ENCODE peak calls at places on chromosome 11, in seven cellular contexts. One of them, this sample, is unnamed.

GRCh38 chr11:43649501-43649900 is 31.0 kb upstream of the HSD17B12 start:
- DNase-seq in stimulated activated CD4-positive, alpha-beta T cell treated with anti-CD3 and anti-CD28 coated beads, Interleukin-1b, Interleukin-23, amount 100 ng/mL, for 24 hours: no peak
- DNase-seq in tibial artery: no peak
- DNase-seq in cerebellar cortex: no peak
- DNase-seq in GM04504: no peak
- DNase-seq in NCI-H510A treated with DMSO at 0.1 percent for 48 hours: no peak
- DNase-seq in stimulated activated naive CD8-positive, alpha-beta T cell treated with anti-CD3 and anti-CD28 coated beads, Interleukin-15, amount 100 ng/mL, for 72 hours: no peak
- DNase-seq in this sample: no peak

GRCh38 chr11:27698872-27699241 is 1.4 kb downstream of the BDNF start:
- DNase-seq in stimulated activated CD4-positive, alpha-beta T cell treated with anti-CD3 and anti-CD28 coated beads, Interleukin-1b, Interleukin-23, amount 100 ng/mL, for 24 hours: peak; percentile 42
- DNase-seq in tibial artery: peak; percentile 63
- DNase-seq in cerebellar cortex: peak; percentile 93
- DNase-seq in GM04504: peak; percentile 84
- DNase-seq in NCI-H510A treated with DMSO at 0.1 percent for 48 hours: peak; percentile 15
- DNase-seq in stimulated activated naive CD8-positive, alpha-beta T cell treated with anti-CD3 and anti-CD28 coated beads, Interleukin-15, amount 100 ng/mL, for 72 hours: peak; percentile 62
- DNase-seq in this sample: peak; percentile 60

GRCh38 chr11:1500466-1501420 is 14.2 kb upstream of the MOB2 start:
- DNase-seq in stimulated activated CD4-positive, alpha-beta T cell treated with anti-CD3 and anti-CD28 coated beads, Interleukin-1b, Interleukin-23, amount 100 ng/mL, for 24 hours: no peak
- DNase-seq in tibial artery: peak; percentile 9
- DNase-seq in cerebellar cortex: no peak
- DNase-seq in GM04504: no peak
- DNase-seq in NCI-H510A treated with DMSO at 0.1 percent for 48 hours: no peak
- DNase-seq in stimulated activated naive CD8-positive, alpha-beta T cell treated with anti-CD3 and anti-CD28 coated beads, Interleukin-15, amount 100 ng/mL, for 72 hours: no peak
- DNase-seq in this sample: no peak

GRCh38 chr11:131331546-131331945 is 38.9 kb upstream of the NTM start:
- DNase-seq in stimulated activated CD4-positive, alpha-beta T cell treated with anti-CD3 and anti-CD28 coated beads, Interleukin-1b, Interleukin-23, amount 100 ng/mL, for 24 hours: no peak
- DNase-seq in tibial artery: no peak
- DNase-seq in cerebellar cortex: no peak
- DNase-seq in GM04504: no peak
- DNase-seq in NCI-H510A treated with DMSO at 0.1 percent for 48 hours: no peak
- DNase-seq in stimulated activated naive CD8-positive, alpha-beta T cell treated with anti-CD3 and anti-CD28 coated beads, Interleukin-15, amount 100 ng/mL, for 72 hours: no peak
- DNase-seq in this sample: no peak

GRCh38 chr11:65637794-65638317 is at the start of gene SIPA1:
- DNase-seq in stimulated activated CD4-positive, alpha-beta T cell treated with anti-CD3 and anti-CD28 coated beads, Interleukin-1b, Interleukin-23, amount 100 ng/mL, for 24 hours: peak; percentile 67
- DNase-seq in tibial artery: peak; percentile 51
- DNase-seq in cerebellar cortex: peak; percentile 80
- DNase-seq in GM04504: peak; percentile 80
- DNase-seq in NCI-H510A treated with DMSO at 0.1 percent for 48 hours: no peak
- DNase-seq in stimulated activated naive CD8-positive, alpha-beta T cell treated with anti-CD3 and anti-CD28 coated beads, Interleukin-15, amount 100 ng/mL, for 72 hours: peak; percentile 77
- DNase-seq in this sample: no peak

GRCh38 chr11:128324531-128325141 is 262.7 kb downstream of the ETS1 start:
- DNase-seq in stimulated activated CD4-positive, alpha-beta T cell treated with anti-CD3 and anti-CD28 coated beads, Interleukin-1b, Interleukin-23, amount 100 ng/mL, for 24 hours: no peak
- DNase-seq in tibial artery: no peak
- DNase-seq in cerebellar cortex: no peak
- DNase-seq in GM04504: no peak
- DNase-seq in NCI-H510A treated with DMSO at 0.1 percent for 48 hours: peak; percentile 66
- DNase-seq in stimulated activated naive CD8-positive, alpha-beta T cell treated with anti-CD3 and anti-CD28 coated beads, Interleukin-15, amount 100 ng/mL, for 72 hours: peak; percentile 82
- DNase-seq in this sample: no peak

GRCh38 chr11:20611445-20611844 is 12.0 kb downstream of the SLC6A5 start:
- DNase-seq in stimulated activated CD4-positive, alpha-beta T cell treated with anti-CD3 and anti-CD28 coated beads, Interleukin-1b, Interleukin-23, amount 100 ng/mL, for 24 hours: no peak
- DNase-seq in tibial artery: no peak
- DNase-seq in cerebellar cortex: no peak
- DNase-seq in GM04504: no peak
- DNase-seq in NCI-H510A treated with DMSO at 0.1 percent for 48 hours: no peak
- DNase-seq in stimulated activated naive CD8-positive, alpha-beta T cell treated with anti-CD3 and anti-CD28 coated beads, Interleukin-15, amount 100 ng/mL, for 72 hours: no peak
- DNase-seq in this sample: no peak

GRCh38 chr11:2423157-2424025 is 20.9 kb downstream of the TRPM5 start:
- DNase-seq in stimulated activated CD4-positive, alpha-beta T cell treated with anti-CD3 and anti-CD28 coated beads, Interleukin-1b, Interleukin-23, amount 100 ng/mL, for 24 hours: no peak
- DNase-seq in tibial artery: no peak
- DNase-seq in cerebellar cortex: no peak
- DNase-seq in GM04504: no peak
- DNase-seq in NCI-H510A treated with DMSO at 0.1 percent for 48 hours: no peak
- DNase-seq in stimulated activated naive CD8-positive, alpha-beta T cell treated with anti-CD3 and anti-CD28 coated beads, Interleukin-15, amount 100 ng/mL, for 72 hours: no peak
- DNase-seq in this sample: no peak

GRCh38 chr11:106493751-106494150 is 416.3 kb downstream of the AASDHPPT start:
- DNase-seq in stimulated activated CD4-positive, alpha-beta T cell treated with anti-CD3 and anti-CD28 coated beads, Interleukin-1b, Interleukin-23, amount 100 ng/mL, for 24 hours: no peak
- DNase-seq in tibial artery: no peak
- DNase-seq in cerebellar cortex: no peak
- DNase-seq in GM04504: no peak
- DNase-seq in NCI-H510A treated with DMSO at 0.1 percent for 48 hours: no peak
- DNase-seq in stimulated activated naive CD8-positive, alpha-beta T cell treated with anti-CD3 and anti-CD28 coated beads, Interleukin-15, amount 100 ng/mL, for 72 hours: no peak
- DNase-seq in this sample: no peak

GRCh38 chr11:128862421-128862820 is 4.7 kb downstream of the KCNJ1 start:
- DNase-seq in stimulated activated CD4-positive, alpha-beta T cell treated with anti-CD3 and anti-CD28 coated beads, Interleukin-1b, Interleukin-23, amount 100 ng/mL, for 24 hours: no peak
- DNase-seq in tibial artery: no peak
- DNase-seq in cerebellar cortex: no peak
- DNase-seq in GM04504: no peak
- DNase-seq in NCI-H510A treated with DMSO at 0.1 percent for 48 hours: no peak
- DNase-seq in stimulated activated naive CD8-positive, alpha-beta T cell treated with anti-CD3 and anti-CD28 coated beads, Interleukin-15, amount 100 ng/mL, for 72 hours: no peak
- DNase-seq in this sample: no peak

GRCh38 chr11:107769189-107769588 is 57.3 kb upstream of the SLN start:
- DNase-seq in stimulated activated CD4-positive, alpha-beta T cell treated with anti-CD3 and anti-CD28 coated beads, Interleukin-1b, Interleukin-23, amount 100 ng/mL, for 24 hours: no peak
- DNase-seq in tibial artery: no peak
- DNase-seq in cerebellar cortex: no peak
- DNase-seq in GM04504: peak; percentile 59
- DNase-seq in NCI-H510A treated with DMSO at 0.1 percent for 48 hours: no peak
- DNase-seq in stimulated activated naive CD8-positive, alpha-beta T cell treated with anti-CD3 and anti-CD28 coated beads, Interleukin-15, amount 100 ng/mL, for 72 hours: no peak
- DNase-seq in this sample: no peak

GRCh38 chr11:28176231-28176853 is 68.2 kb downstream of the METTL15 start:
- DNase-seq in stimulated activated CD4-positive, alpha-beta T cell treated with anti-CD3 and anti-CD28 coated beads, Interleukin-1b, Interleukin-23, amount 100 ng/mL, for 24 hours: no peak
- DNase-seq in tibial artery: no peak
- DNase-seq in cerebellar cortex: no peak
- DNase-seq in GM04504: no peak
- DNase-seq in NCI-H510A treated with DMSO at 0.1 percent for 48 hours: no peak
- DNase-seq in stimulated activated naive CD8-positive, alpha-beta T cell treated with anti-CD3 and anti-CD28 coated beads, Interleukin-15, amount 100 ng/mL, for 72 hours: no peak
- DNase-seq in this sample: no peak

GRCh38 chr11:7245341-7245740 is 6.4 kb upstream of the SYT9 start:
- DNase-seq in stimulated activated CD4-positive, alpha-beta T cell treated with anti-CD3 and anti-CD28 coated beads, Interleukin-1b, Interleukin-23, amount 100 ng/mL, for 24 hours: no peak
- DNase-seq in tibial artery: no peak
- DNase-seq in cerebellar cortex: no peak
- DNase-seq in GM04504: no peak
- DNase-seq in NCI-H510A treated with DMSO at 0.1 percent for 48 hours: no peak
- DNase-seq in stimulated activated naive CD8-positive, alpha-beta T cell treated with anti-CD3 and anti-CD28 coated beads, Interleukin-15, amount 100 ng/mL, for 72 hours: no peak
- DNase-seq in this sample: no peak

GRCh38 chr11:88779551-88779950 is 286.2 kb downstream of the GRM5 start:
- DNase-seq in stimulated activated CD4-positive, alpha-beta T cell treated with anti-CD3 and anti-CD28 coated beads, Interleukin-1b, Interleukin-23, amount 100 ng/mL, for 24 hours: no peak
- DNase-seq in tibial artery: no peak
- DNase-seq in cerebellar cortex: no peak
- DNase-seq in GM04504: peak; percentile 19
- DNase-seq in NCI-H510A treated with DMSO at 0.1 percent for 48 hours: no peak
- DNase-seq in stimulated activated naive CD8-positive, alpha-beta T cell treated with anti-CD3 and anti-CD28 coated beads, Interleukin-15, amount 100 ng/mL, for 72 hours: no peak
- DNase-seq in this sample: no peak

GRCh38 chr11:129866328-129866727 is 29.1 kb downstream of the NFRKB start:
- DNase-seq in stimulated activated CD4-positive, alpha-beta T cell treated with anti-CD3 and anti-CD28 coated beads, Interleukin-1b, Interleukin-23, amount 100 ng/mL, for 24 hours: no peak
- DNase-seq in tibial artery: no peak
- DNase-seq in cerebellar cortex: no peak
- DNase-seq in GM04504: no peak
- DNase-seq in NCI-H510A treated with DMSO at 0.1 percent for 48 hours: no peak
- DNase-seq in stimulated activated naive CD8-positive, alpha-beta T cell treated with anti-CD3 and anti-CD28 coated beads, Interleukin-15, amount 100 ng/mL, for 72 hours: no peak
- DNase-seq in this sample: no peak

GRCh38 chr11:116913000-116913399 is 75.6 kb upstream of the APOA1 start:
- DNase-seq in stimulated activated CD4-positive, alpha-beta T cell treated with anti-CD3 and anti-CD28 coated beads, Interleukin-1b, Interleukin-23, amount 100 ng/mL, for 24 hours: no peak
- DNase-seq in tibial artery: no peak
- DNase-seq in cerebellar cortex: no peak
- DNase-seq in GM04504: peak; percentile 42
- DNase-seq in NCI-H510A treated with DMSO at 0.1 percent for 48 hours: no peak
- DNase-seq in stimulated activated naive CD8-positive, alpha-beta T cell treated with anti-CD3 and anti-CD28 coated beads, Interleukin-15, amount 100 ng/mL, for 72 hours: no peak
- DNase-seq in this sample: no peak

GRCh38 chr11:78870655-78871054 is 296.0 kb upstream of the NARS2 start:
- DNase-seq in stimulated activated CD4-positive, alpha-beta T cell treated with anti-CD3 and anti-CD28 coated beads, Interleukin-1b, Interleukin-23, amount 100 ng/mL, for 24 hours: no peak
- DNase-seq in tibial artery: no peak
- DNase-seq in cerebellar cortex: no peak
- DNase-seq in GM04504: no peak
- DNase-seq in NCI-H510A treated with DMSO at 0.1 percent for 48 hours: no peak
- DNase-seq in stimulated activated naive CD8-positive, alpha-beta T cell treated with anti-CD3 and anti-CD28 coated beads, Interleukin-15, amount 100 ng/mL, for 72 hours: no peak
- DNase-seq in this sample: no peak

GRCh38 chr11:2896047-2896446 is 10.5 kb upstream of the CDKN1C start:
- DNase-seq in stimulated activated CD4-positive, alpha-beta T cell treated with anti-CD3 and anti-CD28 coated beads, Interleukin-1b, Interleukin-23, amount 100 ng/mL, for 24 hours: no peak
- DNase-seq in tibial artery: no peak
- DNase-seq in cerebellar cortex: no peak
- DNase-seq in GM04504: no peak
- DNase-seq in NCI-H510A treated with DMSO at 0.1 percent for 48 hours: no peak
- DNase-seq in stimulated activated naive CD8-positive, alpha-beta T cell treated with anti-CD3 and anti-CD28 coated beads, Interleukin-15, amount 100 ng/mL, for 72 hours: no peak
- DNase-seq in this sample: no peak

GRCh38 chr11:44943118-44943517 is 7.6 kb downstream of the TP53I11 start:
- DNase-seq in stimulated activated CD4-positive, alpha-beta T cell treated with anti-CD3 and anti-CD28 coated beads, Interleukin-1b, Interleukin-23, amount 100 ng/mL, for 24 hours: no peak
- DNase-seq in tibial artery: peak; percentile 35
- DNase-seq in cerebellar cortex: no peak
- DNase-seq in GM04504: no peak
- DNase-seq in NCI-H510A treated with DMSO at 0.1 percent for 48 hours: no peak
- DNase-seq in stimulated activated naive CD8-positive, alpha-beta T cell treated with anti-CD3 and anti-CD28 coated beads, Interleukin-15, amount 100 ng/mL, for 72 hours: no peak
- DNase-seq in this sample: no peak

GRCh38 chr11:95767498-95767897 is 22.1 kb downstream of the FAM76B start:
- DNase-seq in stimulated activated CD4-positive, alpha-beta T cell treated with anti-CD3 and anti-CD28 coated beads, Interleukin-1b, Interleukin-23, amount 100 ng/mL, for 24 hours: no peak
- DNase-seq in tibial artery: no peak
- DNase-seq in cerebellar cortex: no peak
- DNase-seq in GM04504: peak; percentile 44
- DNase-seq in NCI-H510A treated with DMSO at 0.1 percent for 48 hours: no peak
- DNase-seq in stimulated activated naive CD8-positive, alpha-beta T cell treated with anti-CD3 and anti-CD28 coated beads, Interleukin-15, amount 100 ng/mL, for 72 hours: no peak
- DNase-seq in this sample: no peak

GRCh38 chr11:29641201-29641600 is 375.6 kb downstream of the KCNA4 start:
- DNase-seq in stimulated activated CD4-positive, alpha-beta T cell treated with anti-CD3 and anti-CD28 coated beads, Interleukin-1b, Interleukin-23, amount 100 ng/mL, for 24 hours: no peak
- DNase-seq in tibial artery: no peak
- DNase-seq in cerebellar cortex: no peak
- DNase-seq in GM04504: peak; percentile 15
- DNase-seq in NCI-H510A treated with DMSO at 0.1 percent for 48 hours: no peak
- DNase-seq in stimulated activated naive CD8-positive, alpha-beta T cell treated with anti-CD3 and anti-CD28 coated beads, Interleukin-15, amount 100 ng/mL, for 72 hours: no peak
- DNase-seq in this sample: no peak

GRCh38 chr11:116467809-116468208 is 305.0 kb downstream of the BUD13 start:
- DNase-seq in stimulated activated CD4-positive, alpha-beta T cell treated with anti-CD3 and anti-CD28 coated beads, Interleukin-1b, Interleukin-23, amount 100 ng/mL, for 24 hours: no peak
- DNase-seq in tibial artery: no peak
- DNase-seq in cerebellar cortex: no peak
- DNase-seq in GM04504: no peak
- DNase-seq in NCI-H510A treated with DMSO at 0.1 percent for 48 hours: no peak
- DNase-seq in stimulated activated naive CD8-positive, alpha-beta T cell treated with anti-CD3 and anti-CD28 coated beads, Interleukin-15, amount 100 ng/mL, for 72 hours: no peak
- DNase-seq in this sample: no peak

GRCh38 chr11:86698634-86699033 is 26.2 kb upstream of the ME3 start:
- DNase-seq in stimulated activated CD4-positive, alpha-beta T cell treated with anti-CD3 and anti-CD28 coated beads, Interleukin-1b, Interleukin-23, amount 100 ng/mL, for 24 hours: no peak
- DNase-seq in tibial artery: no peak
- DNase-seq in cerebellar cortex: no peak
- DNase-seq in GM04504: no peak
- DNase-seq in NCI-H510A treated with DMSO at 0.1 percent for 48 hours: no peak
- DNase-seq in stimulated activated naive CD8-positive, alpha-beta T cell treated with anti-CD3 and anti-CD28 coated beads, Interleukin-15, amount 100 ng/mL, for 72 hours: no peak
- DNase-seq in this sample: no peak

GRCh38 chr11:71098776-71099175 is 153.6 kb downstream of the SHANK2 start:
- DNase-seq in stimulated activated CD4-positive, alpha-beta T cell treated with anti-CD3 and anti-CD28 coated beads, Interleukin-1b, Interleukin-23, amount 100 ng/mL, for 24 hours: no peak
- DNase-seq in tibial artery: no peak
- DNase-seq in cerebellar cortex: no peak
- DNase-seq in GM04504: no peak
- DNase-seq in NCI-H510A treated with DMSO at 0.1 percent for 48 hours: no peak
- DNase-seq in stimulated activated naive CD8-positive, alpha-beta T cell treated with anti-CD3 and anti-CD28 coated beads, Interleukin-15, amount 100 ng/mL, for 72 hours: no peak
- DNase-seq in this sample: no peak

GRCh38 chr11:17650601-17650911 is 68.8 kb upstream of the MYOD1 start:
- DNase-seq in stimulated activated CD4-positive, alpha-beta T cell treated with anti-CD3 and anti-CD28 coated beads, Interleukin-1b, Interleukin-23, amount 100 ng/mL, for 24 hours: no peak
- DNase-seq in tibial artery: no peak
- DNase-seq in cerebellar cortex: no peak
- DNase-seq in GM04504: no peak
- DNase-seq in NCI-H510A treated with DMSO at 0.1 percent for 48 hours: no peak
- DNase-seq in stimulated activated naive CD8-positive, alpha-beta T cell treated with anti-CD3 and anti-CD28 coated beads, Interleukin-15, amount 100 ng/mL, for 72 hours: no peak
- DNase-seq in this sample: no peak

GRCh38 chr11:19409307-19409706 is 168.6 kb upstream of the E2F8 start:
- DNase-seq in stimulated activated CD4-positive, alpha-beta T cell treated with anti-CD3 and anti-CD28 coated beads, Interleukin-1b, Interleukin-23, amount 100 ng/mL, for 24 hours: no peak
- DNase-seq in tibial artery: no peak
- DNase-seq in cerebellar cortex: no peak
- DNase-seq in GM04504: no peak
- DNase-seq in NCI-H510A treated with DMSO at 0.1 percent for 48 hours: no peak
- DNase-seq in stimulated activated naive CD8-positive, alpha-beta T cell treated with anti-CD3 and anti-CD28 coated beads, Interleukin-15, amount 100 ng/mL, for 72 hours: no peak
- DNase-seq in this sample: no peak

GRCh38 chr11:65654375-65655349 is 8.1 kb downstream of the RELA start:
- DNase-seq in stimulated activated CD4-positive, alpha-beta T cell treated with anti-CD3 and anti-CD28 coated beads, Interleukin-1b, Interleukin-23, amount 100 ng/mL, for 24 hours: no peak
- DNase-seq in tibial artery: no peak
- DNase-seq in cerebellar cortex: no peak
- DNase-seq in GM04504: no peak
- DNase-seq in NCI-H510A treated with DMSO at 0.1 percent for 48 hours: no peak
- DNase-seq in stimulated activated naive CD8-positive, alpha-beta T cell treated with anti-CD3 and anti-CD28 coated beads, Interleukin-15, amount 100 ng/mL, for 72 hours: no peak
- DNase-seq in this sample: no peak

GRCh38 chr11:68525930-68526329 is 65.4 kb downstream of the PPP6R3 start:
- DNase-seq in stimulated activated CD4-positive, alpha-beta T cell treated with anti-CD3 and anti-CD28 coated beads, Interleukin-1b, Interleukin-23, amount 100 ng/mL, for 24 hours: no peak
- DNase-seq in tibial artery: no peak
- DNase-seq in cerebellar cortex: no peak
- DNase-seq in GM04504: no peak
- DNase-seq in NCI-H510A treated with DMSO at 0.1 percent for 48 hours: no peak
- DNase-seq in stimulated activated naive CD8-positive, alpha-beta T cell treated with anti-CD3 and anti-CD28 coated beads, Interleukin-15, amount 100 ng/mL, for 72 hours: no peak
- DNase-seq in this sample: no peak